ENCODE peak calls at places on chromosome 17, in five cellular contexts. K, V, M, G and H are unnamed samples.

GRCh38 chr17:56594528-56595418 is 1.3 kb downstream of the NOG start:
- DNase-seq in M (peak), K (peak), V (peak), G (peak), H (no peak)

GRCh38 chr17:39541652-39542051 is 66.1 kb downstream of the NEUROD2 start:
- DNase-seq in K (no peak), M (no peak), G (no peak), V (no peak), H (no peak)

GRCh38 chr17:3892095-3892998 is 506 bp downstream of the CAMKK1 start:
- DNase-seq in V (peak), K (peak), G (peak), M (peak), H (no peak)

GRCh38 chr17:2932946-2933345 is 130.5 kb downstream of the OR1D5 start:
- DNase-seq in G (no peak), K (no peak), V (peak), M (peak), H (no peak)

GRCh38 chr17:50588391-50589111 is 28.0 kb downstream of the CACNA1G start:
- DNase-seq in K (no peak), V (no peak), G (no peak), M (no peak), H (no peak)

GRCh38 chr17:76265624-76266243 is 586 bp downstream of the UBALD2 start:
- DNase-seq in G (peak), K (peak), M (peak), V (no peak), H (no peak)

GRCh38 chr17:51234162-51234561 is 25.7 kb downstream of the MBTD1 start:
- DNase-seq in V (no peak), K (no peak), G (no peak), M (no peak), H (no peak)

GRCh38 chr17:16422416-16422815 is 7.0 kb downstream of the TRPV2 start:
- DNase-seq in M (no peak), G (no peak), V (no peak), K (no peak), H (no peak)

GRCh38 chr17:44197980-44198720 is 1.5 kb downstream of the ATXN7L3 start:
- DNase-seq in K (peak), V (no peak), M (peak), G (peak), H (no peak)
- TF ChIP-seq CTCF in K (no peak), V (no peak), M (peak), G (no peak), H (peak)

GRCh38 chr17:34306466-34306865 is 12.8 kb upstream of the CCL8 start:
- DNase-seq in G (no peak), M (peak), V (peak), K (peak), H (no peak)
- TF ChIP-seq CTCF in G (no peak), M (peak), V (peak), K (peak), H (peak)

GRCh38 chr17:75205793-75206163 is 299 bp downstream of the NUP85 start:
- DNase-seq in V (no peak), K (no peak), G (no peak), M (no peak), H (no peak)
- TF ChIP-seq CTCF in V (peak), K (peak), G (no peak), M (no peak), H (no peak)

GRCh38 chr17:57628421-57628820 is 116.7 kb downstream of the CCDC182 start:
- DNase-seq in K (no peak), G (peak), M (no peak), V (no peak), H (no peak)
- TF ChIP-seq CTCF in K (no peak), G (no peak), M (no peak), V (no peak), H (no peak)

GRCh38 chr17:42669705-42670198 is 7.0 kb downstream of the PLEKHH3 start:
- DNase-seq in G (no peak), V (no peak), K (no peak), M (no peak), H (no peak)

GRCh38 chr17:42673266-42673884 is 3.4 kb downstream of the PLEKHH3 start:
- DNase-seq in G (no peak), K (no peak), V (no peak), M (no peak), H (no peak)

GRCh38 chr17:42670925-42671657 is 5.7 kb downstream of the PLEKHH3 start:
- DNase-seq in V (peak), M (no peak), G (no peak), K (no peak), H (no peak)

GRCh38 chr17:42672038-42672437 is 4.8 kb downstream of the PLEKHH3 start:
- DNase-seq in G (no peak), K (no peak), V (peak), M (no peak), H (no peak)

GRCh38 chr17:42670199-42670924 is 6.4 kb downstream of the PLEKHH3 start:
- DNase-seq in V (peak), G (peak), K (peak), M (no peak), H (no peak)
- TF ChIP-seq CTCF in V (peak), G (no peak), K (peak), M (no peak), H (no peak)

DNA sequence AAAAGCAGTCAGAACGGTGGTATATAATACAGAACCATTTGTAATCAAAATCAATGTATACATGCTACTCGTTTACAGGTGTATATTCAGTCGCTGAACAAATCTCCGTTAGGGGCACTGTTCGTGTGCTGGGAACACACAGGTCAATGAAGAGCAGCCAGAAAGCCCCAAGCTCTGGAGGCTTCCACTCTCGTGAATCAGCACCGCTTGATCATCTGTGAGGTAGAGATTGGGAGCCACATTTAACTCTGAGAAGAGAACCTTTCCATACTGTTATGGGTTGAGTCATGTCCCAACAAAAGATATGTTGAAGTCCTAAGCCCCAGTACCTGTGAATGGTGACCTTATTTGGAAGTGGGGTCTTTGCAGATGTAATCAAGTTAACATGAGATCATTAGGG is 5.4 kb upstream of the CYTH1 start:
- DNase-seq in M (no peak), V (no peak), K (no peak), G (peak), H (no peak)
- TF ChIP-seq CTCF in M (no peak), V (no peak), K (no peak), G (no peak), H (no peak)

DNA sequence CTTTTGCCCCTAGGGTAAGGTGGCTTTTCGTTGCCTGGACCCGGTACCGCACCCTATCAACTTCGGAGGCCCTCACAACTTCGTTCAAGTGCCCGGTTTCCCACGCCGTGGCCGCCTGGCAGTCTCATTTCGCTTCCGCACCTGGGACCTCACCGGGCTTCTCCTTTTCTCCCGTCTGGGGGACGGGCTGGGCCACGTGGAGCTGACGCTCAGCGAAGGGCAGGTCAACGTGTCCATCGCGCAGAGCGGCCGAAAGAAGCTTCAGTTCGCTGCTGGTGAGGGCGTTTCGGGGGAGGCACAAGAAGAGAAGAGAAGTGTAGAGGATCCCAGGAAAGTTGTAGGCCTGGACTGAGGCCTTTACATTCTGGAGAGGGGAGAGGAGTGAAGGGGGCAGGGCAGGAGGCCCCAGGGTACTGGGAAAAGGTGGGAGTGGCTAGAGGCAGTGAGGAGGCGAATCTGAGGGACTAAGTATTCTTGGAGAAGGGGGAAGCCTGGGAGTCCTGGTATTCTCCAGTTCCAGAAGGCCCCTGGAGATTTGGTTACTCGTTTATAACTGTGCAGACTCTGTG is 5.5 kb downstream of the CNTNAP1 start:
- DNase-seq in M (no peak), V (peak), G (no peak), K (no peak), H (no peak)
- TF ChIP-seq CTCF in M (no peak), V (no peak), G (no peak), K (no peak), H (no peak)

GRCh38 chr17:69060835-69061234 is at the start of gene ABCA9:
- DNase-seq in V (no peak), M (peak), K (no peak), G (no peak), H (peak)

GRCh38 chr17:69059458-69060205 is 1.1 kb downstream of the ABCA9 start:
- DNase-seq in G (no peak), V (no peak), M (no peak), K (no peak), H (no peak)

GRCh38 chr17:69057280-69057679 is 3.4 kb downstream of the ABCA9 start:
- DNase-seq in M (no peak), G (no peak), K (no peak), V (no peak), H (no peak)

GRCh38 chr17:69056179-69056823 is 4.4 kb downstream of the ABCA9 start:
- DNase-seq in K (no peak), V (no peak), G (no peak), M (no peak), H (no peak)

DNA sequence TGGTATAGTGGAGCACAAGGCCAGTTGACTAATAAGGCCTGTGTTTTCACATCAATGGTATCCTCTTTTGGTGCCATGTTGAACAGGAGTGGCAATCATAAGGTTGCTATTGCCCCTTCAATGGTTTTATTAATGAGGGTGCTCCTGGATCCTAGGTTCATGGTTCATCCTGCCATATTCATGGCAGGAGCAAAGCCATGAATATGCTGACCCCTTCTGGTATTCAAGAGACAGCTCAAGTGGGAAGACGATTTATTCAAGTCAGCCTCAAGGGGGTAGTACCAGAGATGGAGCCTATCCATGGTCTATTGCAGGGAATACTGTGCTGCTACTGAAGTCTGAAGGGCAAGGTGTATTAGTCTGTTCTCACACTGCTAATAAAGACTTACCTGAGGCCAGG is 2.6 kb downstream of the ABCA9 start:
- DNase-seq in K (peak), G (no peak), M (no peak), V (peak), H (no peak)
- TF ChIP-seq CTCF in K (peak), G (no peak), M (no peak), V (peak), H (no peak)

GRCh38 chr17:67471118-67471517 is 94.0 kb downstream of the PITPNC1 start:
- DNase-seq in M (no peak), K (no peak), V (no peak), G (no peak), H (no peak)

GRCh38 chr17:67475161-67475887 is 98.2 kb downstream of the PITPNC1 start:
- DNase-seq in G (peak), V (peak), K (peak), M (peak), H (peak)

GRCh38 chr17:67477687-67478086 is 100.6 kb downstream of the PITPNC1 start:
- DNase-seq in K (no peak), G (no peak), V (no peak), M (peak), H (no peak)

GRCh38 chr17:67476787-67477335 is 99.8 kb downstream of the PITPNC1 start:
- DNase-seq in V (no peak), M (no peak), G (no peak), K (no peak), H (no peak)

GRCh38 chr17:67474081-67474661 is 97.1 kb downstream of the PITPNC1 start:
- DNase-seq in M (peak), K (peak), G (no peak), V (peak), H (peak)
- TF ChIP-seq CTCF in M (no peak), K (no peak), G (no peak), V (no peak), H (no peak)